ENCODE peak calls at places on chromosomes 11 and 22, in seven cellular contexts. L, F, Y, V, N, C and G are unnamed samples.

GRCh38 chr11:2089536-2090165 is 49.5 kb downstream of the IGF2 start:
- DNase-seq in F (peak; percentile 17), L (peak; percentile 61), N (peak; percentile 50), V (peak; percentile 40), Y (no peak), C (no peak), G (no peak)

GRCh38 chr11:1368966-1369365 is 20.8 kb upstream of the BRSK2 start:
- DNase-seq in C (no peak), F (no peak), Y (no peak), V (no peak), N (no peak), L (no peak), G (no peak)

GRCh38 chr11:45832835-45833446 is 14.3 kb upstream of the CRY2 start:
- DNase-seq in V (no peak), C (no peak), L (no peak), F (no peak), N (no peak), Y (no peak), G (no peak)

GRCh38 chr22:22880645-22881044 is 7.0 kb upstream of the IGLL5 start:
- DNase-seq in N (no peak), F (no peak), V (no peak), C (no peak), Y (no peak), L (no peak), G (no peak)

GRCh38 chr11:15204766-15205165 is 90.0 kb downstream of the INSC start:
- DNase-seq in F (peak; percentile 59), C (no peak), L (no peak), V (no peak), N (no peak), Y (no peak), G (no peak)

GRCh38 chr11:57896641-57897145 is 127.0 kb upstream of the OR9Q1 start:
- DNase-seq in L (no peak), Y (no peak), V (no peak), N (no peak), F (no peak), C (no peak), G (no peak)

GRCh38 chr11:132115454-132115853 is 745.0 kb downstream of the NTM start:
- DNase-seq in N (no peak), L (no peak), F (peak; percentile 42), V (peak; percentile 66), C (no peak), Y (no peak), G (no peak)

GRCh38 chr11:76856111-76856510 is 4.6 kb upstream of the ACER3 start:
- DNase-seq in C (no peak), F (no peak), Y (no peak), N (no peak), L (no peak), V (no peak), G (no peak)

GRCh38 chr11:11786771-11787170 is 55.0 kb upstream of the USP47 start:
- DNase-seq in C (no peak), V (peak; percentile 46), L (no peak), Y (no peak), F (peak; percentile 50), N (no peak), G (no peak)

GRCh38 chr11:121236115-121237001 is 56.2 kb upstream of the SC5D start:
- DNase-seq in L (no peak), F (peak; percentile 73), Y (no peak), N (peak; percentile 44), C (no peak), V (peak; percentile 45), G (no peak)

GRCh38 chr22:33785283-33785991 is 134.8 kb downstream of the LARGE1 start:
- DNase-seq in L (no peak), F (peak; percentile 87), V (peak; percentile 93), Y (no peak), N (no peak), C (no peak), G (peak; percentile 92)

GRCh38 chr11:35892166-35892565 is 51.7 kb upstream of the LDLRAD3 start:
- DNase-seq in C (no peak), N (no peak), L (no peak), F (no peak), Y (no peak), V (no peak), G (no peak)

GRCh38 chr11:75867778-75868374 is 52.9 kb downstream of the UVRAG start:
- DNase-seq in N (peak; percentile 42), L (no peak), C (no peak), V (peak; percentile 52), Y (no peak), F (peak; percentile 56), G (no peak)

GRCh38 chr22:37781434-37782059 is 26.2 kb upstream of the GCAT start:
- DNase-seq in L (peak; percentile 38), C (no peak), V (no peak), N (no peak), Y (no peak), F (no peak), G (no peak)

GRCh38 chr11:19730373-19730772 is 17.7 kb downstream of the NAV2 start:
- DNase-seq in V (no peak), C (peak; percentile 52), L (no peak), F (no peak), N (no peak), Y (peak; percentile 36), G (no peak)

GRCh38 chr11:66291303-66291705 is 390 bp upstream of the TMEM151A start:
- DNase-seq in L (no peak), V (no peak), C (no peak), F (no peak), N (no peak), Y (no peak), G (no peak)

GRCh38 chr11:121870202-121871045 is 245.6 kb downstream of the BLID start:
- DNase-seq in N (no peak), Y (no peak), L (no peak), C (no peak), F (no peak), V (peak; percentile 11), G (no peak)